ENCODE peak calls at places on chromosomes 4 and X, in ten cellular contexts. V, U, I, B, H, F, G, Q, Y and M are unnamed samples.

GRCh38 chrX:25029288-25029687 is 13.5 kb upstream of the ARX start:
- DNase-seq in F (no peak), I (no peak), V (no peak), G (no peak), Q (no peak), Y (no peak), H (no peak), U (no peak), B (no peak), M (no peak)

GRCh38 chr4:111263836-111264235 is 641.0 kb upstream of the PITX2 start:
- DNase-seq in U (no peak), G (no peak), Y (no peak), I (no peak), Q (no peak), H (no peak), F (no peak), V (no peak), B (no peak), M (no peak)

GRCh38 chr4:23202712-23203247 is 510.0 kb downstream of the GBA3 start:
- DNase-seq in G (no peak), U (no peak), I (no peak), Y (no peak), H (no peak), B (no peak), V (no peak), F (no peak), Q (no peak), M (no peak)

GRCh38 chr4:185787926-185788679 is 23.9 kb downstream of the SORBS2 start:
- DNase-seq in H (no peak), G (no peak), Q (no peak), U (no peak), F (no peak), B (no peak), Y (no peak), I (no peak), V (no peak), M (no peak)

GRCh38 chrX:148592595-148592994 is 92.2 kb downstream of the AFF2 start:
- DNase-seq in B (no peak), G (no peak), F (peak; percentile 38), Y (no peak), U (no peak), I (no peak), V (no peak), H (no peak), Q (no peak), M (no peak)

GRCh38 chrX:65866146-65866545 is 173.7 kb downstream of the VSIG4 start:
- DNase-seq in B (no peak), Y (no peak), V (no peak), G (no peak), H (no peak), Q (no peak), F (no peak), I (no peak), U (no peak), M (no peak)

GRCh38 chr4:8739820-8740665 is 131.6 kb downstream of the HMX1 start:
- DNase-seq in F (peak; percentile 48), V (no peak), H (no peak), Q (no peak), B (no peak), I (no peak), G (peak; percentile 24), U (peak; percentile 53), Y (no peak), M (no peak)

GRCh38 chrX:131828482-131828881 is 194.6 kb upstream of the STK26 start:
- DNase-seq in I (peak; percentile 7), Y (no peak), Q (no peak), B (no peak), V (no peak), H (no peak), G (no peak), F (peak; percentile 46), U (no peak), M (no peak)

GRCh38 chr4:179867300-179867878 is 2375.8 kb upstream of the TENM3 start:
- DNase-seq in G (peak; percentile 56), H (no peak), Y (no peak), V (no peak), I (peak; percentile 80), Q (peak; percentile 13), F (peak; percentile 47), B (peak; percentile 84), U (no peak), M (peak; percentile 19)
- TF ChIP-seq CTCF in G (peak; percentile 81), H (peak; percentile 28), Y (no peak), V (no peak), I (no peak), Q (peak; percentile 35), F (peak; percentile 48), B (peak; percentile 94), U (peak; percentile 33), M (peak; percentile 89)

GRCh38 chrX:47619486-47620302 is at the start of gene SYN1:
- DNase-seq in Y (peak; percentile 57), B (peak; percentile 87), G (peak; percentile 94), U (peak; percentile 86), H (peak; percentile 81), Q (peak; percentile 94), V (peak; percentile 60), F (peak; percentile 85), I (peak; percentile 88), M (no peak)

GRCh38 chrX:47620303-47620685 is 637 bp upstream of the SYN1 start:
- DNase-seq in Q (no peak), B (no peak), U (no peak), G (no peak), H (no peak), Y (no peak), V (no peak), I (no peak), F (no peak), M (no peak)

GRCh38 chrX:47621851-47622250 is 2.2 kb upstream of the SYN1 start:
- DNase-seq in G (no peak), B (no peak), Q (no peak), I (no peak), V (no peak), H (no peak), Y (no peak), F (no peak), U (no peak), M (no peak)

GRCh38 chrX:47625365-47625764 is 4.4 kb downstream of the CFP start:
- DNase-seq in Y (no peak), F (no peak), I (no peak), V (no peak), H (no peak), U (no peak), Q (no peak), G (no peak), B (no peak), M (no peak)

GRCh38 chrX:47623540-47624027 is 3.9 kb upstream of the SYN1 start:
- DNase-seq in F (peak; percentile 63), G (peak; percentile 89), B (peak; percentile 89), I (peak; percentile 82), H (peak; percentile 29), V (peak; percentile 69), Y (no peak), Q (peak; percentile 46), U (no peak), M (no peak)
- H3K4me3 ChIP-seq in F (no peak overlapping the region), G (peak overlapping the region; percentile 34), B (peak overlapping the region; percentile 30), I (peak overlapping the region; percentile 15), H (peak overlapping the region; percentile 53), V (peak overlapping the region; percentile 39), Y (peak overlapping the region; percentile 29), Q (no peak overlapping the region), U (peak overlapping the region; percentile 15), M (no peak overlapping the region)

DNA sequence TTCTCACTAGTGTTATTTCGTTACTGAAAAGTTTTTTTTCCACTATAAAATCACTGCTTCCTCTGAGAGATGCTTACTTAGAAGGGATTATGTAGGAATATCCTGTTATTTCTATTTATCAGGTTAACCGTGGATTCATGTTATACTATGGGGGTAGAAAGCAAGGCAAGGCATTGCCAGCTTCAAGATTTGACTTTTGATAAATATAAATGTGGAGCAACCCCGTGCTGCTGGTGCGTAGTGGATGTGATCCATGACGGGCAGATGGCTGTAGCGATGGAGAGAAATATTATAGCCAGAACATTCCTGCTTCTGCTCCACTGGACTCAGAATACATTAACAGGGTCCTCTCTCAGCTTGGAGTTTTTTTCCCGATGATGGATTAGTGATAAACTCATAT is 157.6 kb downstream of the TENM3 start:
- DNase-seq in F (no peak), U (no peak), B (no peak), H (no peak), G (no peak), I (no peak), V (no peak), Q (no peak), Y (no peak), M (no peak)
- TF ChIP-seq CTCF in F (no peak), U (no peak), B (no peak), H (no peak), G (no peak), I (no peak), V (no peak), Q (no peak), Y (no peak), M (no peak)

GRCh38 chr4:54032558-54033135 is 31.8 kb downstream of the CHIC2 start:
- DNase-seq in F (peak; percentile 28), Q (no peak), I (no peak), Y (no peak), B (no peak), H (no peak), V (no peak), G (no peak), U (no peak), M (no peak)
- H3K4me3 ChIP-seq in F (peak overlapping the region; percentile 46), Q (no peak overlapping the region), I (no peak overlapping the region), Y (no peak overlapping the region), B (no peak overlapping the region), H (no peak overlapping the region), V (no peak overlapping the region), G (no peak overlapping the region), U (no peak overlapping the region), M (no peak overlapping the region)